ENCODE peak calls at places on chromosomes 16 and 17, in nine cellular contexts. J is fibroblast of lung, N is AG09309, T is mesothelial cell of epicardium, O is ovary, V is tibial artery, P is stomach, G is NB4, U is body of pancreas. L is an unnamed sample.

GRCh38 chr17:79262624-79263023 is 188.0 kb downstream of the ENGASE start:
- DNase-seq in O (no peak), U (no peak), G (no peak), N (no peak), P (no peak), V (no peak), J (no peak), T (no peak), L (no peak)

GRCh38 chr17:39928868-39929651 is 1.5 kb downstream of the LRRC3C start:
- DNase-seq in O (no peak), N (peak; percentile 89), G (peak; percentile 78), J (peak; percentile 95), V (no peak), U (no peak), T (no peak), P (no peak), L (no peak)

GRCh38 chr17:79777166-79777843 is 643 bp upstream of the CBX2 start:
- DNase-seq in G (peak; percentile 86), P (peak; percentile 29), U (peak; percentile 54), O (peak; percentile 85), T (no peak), N (no peak), J (peak; percentile 42), V (no peak), L (no peak)

GRCh38 chr16:46673320-46674013 is 15.5 kb downstream of the VPS35 start:
- DNase-seq in V (no peak), J (peak; percentile 50), G (peak; percentile 79), U (peak; percentile 26), P (peak; percentile 59), O (no peak), N (no peak), T (peak; percentile 21), L (no peak)

GRCh38 chr17:32528825-32529224 is 42.0 kb downstream of the CDK5R1 start:
- DNase-seq in O (no peak), V (no peak), T (no peak), G (no peak), N (no peak), J (no peak), P (no peak), U (no peak), L (no peak)

GRCh38 chr16:84007520-84007919 is 35.1 kb downstream of the SLC38A8 start:
- DNase-seq in P (no peak), V (no peak), T (no peak), N (no peak), G (no peak), U (no peak), O (no peak), J (no peak), L (no peak)

GRCh38 chr17:30717290-30718098 is 107.0 kb downstream of the CRLF3 start:
- DNase-seq in J (no peak), U (no peak), G (no peak), O (peak; percentile 10), P (no peak), T (no peak), V (peak; percentile 33), N (no peak), L (no peak)

GRCh38 chr17:76726231-76726765 is at the start of gene JMJD6:
- DNase-seq in N (peak; percentile 85), O (peak; percentile 97), V (peak; percentile 99), U (peak; percentile 96), P (peak; percentile 97), J (peak; percentile 95), G (peak; percentile 98), T (peak; percentile 83), L (no peak)

GRCh38 chr16:64731891-64732290 is 390.0 kb downstream of the CDH11 start:
- DNase-seq in J (no peak), U (no peak), P (no peak), T (no peak), N (no peak), G (no peak), V (no peak), O (no peak), L (no peak)

GRCh38 chr17:75829747-75830146 is 14.5 kb downstream of the UNC13D start:
- DNase-seq in T (no peak), J (no peak), P (no peak), U (no peak), V (no peak), O (no peak), N (no peak), G (no peak), L (no peak)

GRCh38 chr16:80802129-80802528 is 2.3 kb downstream of the CDYL2 start:
- DNase-seq in N (no peak), T (no peak), O (no peak), P (no peak), G (no peak), U (no peak), J (no peak), V (no peak), L (no peak)

GRCh38 chr16:80802902-80803301 is 1.5 kb downstream of the CDYL2 start:
- DNase-seq in N (no peak), P (no peak), V (no peak), G (no peak), U (no peak), T (no peak), J (no peak), O (no peak), L (no peak)

GRCh38 chr16:80804451-80805383 is at the start of gene CDYL2:
- DNase-seq in N (no peak), J (peak; percentile 36), T (peak; percentile 23), U (peak; percentile 40), V (no peak), P (peak; percentile 65), O (no peak), G (peak; percentile 17), L (no peak)

GRCh38 chr16:80804061-80804450 is 342 bp downstream of the CDYL2 start:
- DNase-seq in G (peak; percentile 34), J (peak; percentile 71), N (peak; percentile 17), P (no peak), U (peak; percentile 51), V (no peak), O (peak; percentile 53), T (peak; percentile 24), L (no peak)

GRCh38 chr16:80803341-80804060 is 897 bp downstream of the CDYL2 start:
- DNase-seq in J (peak; percentile 18), G (peak; percentile 22), U (peak; percentile 35), T (no peak), V (no peak), O (peak; percentile 39), N (no peak), P (peak; percentile 45), L (no peak)
- TF ChIP-seq CTCF in J (peak; percentile 31), G (no peak), U (peak; percentile 32), T (peak; percentile 44), V (no peak), O (no peak), N (peak; percentile 61), P (no peak), L (no peak)

DNA sequence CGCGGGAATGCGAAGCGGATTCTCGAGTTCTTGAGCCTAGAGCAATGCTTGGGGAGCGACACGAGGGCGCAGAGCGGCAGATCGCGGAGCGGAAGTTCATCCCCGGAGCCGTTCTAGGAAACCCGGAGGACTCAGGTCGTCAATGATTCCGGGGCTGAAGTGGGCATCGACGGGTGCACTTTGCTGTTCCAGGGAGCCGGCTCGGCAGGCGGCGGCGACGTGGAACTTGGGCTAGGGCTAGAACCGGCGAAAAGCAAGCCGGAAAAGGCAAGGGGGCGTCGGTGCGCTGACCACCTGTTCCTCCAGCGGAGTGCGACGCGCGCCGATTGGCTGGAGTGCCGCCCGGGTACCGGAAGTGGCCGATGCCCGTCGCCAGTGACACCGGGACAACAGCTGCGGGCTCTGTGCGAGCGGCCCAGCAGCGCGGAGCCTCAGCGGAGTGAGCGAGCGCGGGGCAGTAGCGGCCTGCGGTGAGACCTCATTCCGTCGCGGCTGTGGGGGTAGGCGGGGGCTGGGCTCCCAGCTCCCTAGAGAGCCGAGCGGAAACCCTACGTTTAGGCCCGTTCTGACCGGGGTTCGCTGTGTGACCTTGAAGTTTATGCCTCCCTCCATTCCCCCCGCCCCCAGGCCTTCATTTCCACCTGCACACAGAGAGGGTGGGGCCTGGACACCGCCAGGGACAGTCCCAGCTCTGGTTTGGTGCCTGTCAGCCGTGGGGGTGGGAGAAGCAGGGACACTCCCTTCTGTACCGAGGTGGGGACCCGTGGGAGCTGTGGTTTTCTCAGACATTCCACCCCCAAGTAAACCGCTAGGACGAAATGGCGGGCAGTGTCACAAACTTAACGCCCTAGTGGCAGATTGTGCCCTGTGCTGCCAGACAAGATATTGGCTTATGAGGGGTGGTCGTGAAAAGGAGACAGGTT is at the start of gene ZFP3:
- DNase-seq in V (peak; percentile 89), O (peak; percentile 87), G (peak; percentile 74), J (peak; percentile 87), P (peak; percentile 87), U (peak; percentile 87), T (no peak), N (peak; percentile 40), L (peak; percentile 78)
- TF ChIP-seq CTCF in V (no peak), O (no peak), G (peak; percentile 11), J (no peak), P (no peak), U (no peak), T (no peak), N (no peak), L (no peak)

DNA sequence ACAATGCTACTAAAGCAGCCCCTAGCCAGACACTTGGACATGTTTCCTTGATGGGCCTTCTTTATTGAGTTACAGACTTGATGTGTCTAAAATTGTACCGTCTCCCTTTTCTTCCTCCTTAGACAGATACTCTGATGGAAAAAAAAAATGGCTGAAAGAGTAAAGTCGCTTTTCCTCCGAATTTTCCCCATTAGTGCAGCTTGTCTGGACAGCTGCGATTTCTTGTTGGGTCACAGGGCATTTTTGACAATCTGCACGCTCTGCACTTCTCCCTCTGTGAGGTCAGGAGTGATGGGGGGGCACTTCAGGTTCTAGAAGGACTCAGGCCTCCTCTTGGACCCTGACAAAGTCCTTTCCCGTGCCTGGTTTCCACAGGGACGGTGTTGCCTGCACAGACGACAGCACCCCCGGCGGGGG is 968 bp upstream of the PRKAR1A start:
- DNase-seq in G (no peak), U (no peak), N (no peak), V (no peak), T (no peak), O (no peak), P (no peak), J (no peak), L (no peak)
- TF ChIP-seq CTCF in G (no peak), U (no peak), N (peak; percentile 22), V (no peak), T (no peak), O (no peak), P (no peak), J (no peak), L (no peak)

DNA sequence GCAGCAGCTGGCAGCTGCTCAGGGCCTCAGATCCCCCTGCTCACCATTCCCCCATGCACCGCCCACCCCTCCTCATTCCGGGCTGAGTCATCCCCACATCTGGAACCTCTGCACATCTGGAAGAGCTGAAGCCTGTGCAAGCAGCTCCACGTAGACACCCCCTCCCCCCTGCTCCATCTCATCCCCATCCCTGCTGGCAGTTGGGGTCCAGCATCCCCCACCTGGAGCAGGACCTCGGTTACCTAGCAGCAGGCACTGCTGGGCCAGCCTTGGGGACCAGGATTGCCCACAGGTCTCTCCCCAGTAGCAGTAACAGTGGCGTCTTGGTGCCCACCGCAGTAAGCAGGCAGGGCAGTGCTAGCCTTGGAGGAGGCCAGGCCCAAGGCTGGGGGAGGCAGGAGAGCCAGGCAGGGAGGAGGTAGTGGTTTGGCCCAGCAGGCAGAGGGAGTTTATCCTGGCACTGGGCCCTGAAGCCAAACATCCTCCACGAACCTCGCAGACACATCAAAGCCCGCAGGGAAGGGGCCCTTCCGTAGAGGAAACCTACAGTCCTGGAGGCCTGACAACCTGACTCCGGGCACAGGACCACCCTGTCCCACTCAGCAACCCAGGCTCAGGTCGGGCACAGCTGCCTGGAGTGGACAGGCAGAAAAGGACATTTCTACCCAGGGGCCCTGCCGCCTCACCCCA is 7.7 kb upstream of the TMEM92 start:
- DNase-seq in J (peak; percentile 92), P (peak; percentile 88), T (no peak), U (peak; percentile 31), V (peak; percentile 92), G (no peak), O (peak; percentile 83), N (peak; percentile 66), L (no peak)
- TF ChIP-seq CTCF in J (peak; percentile 19), P (no peak), T (no peak), U (no peak), V (peak; percentile 20), G (no peak), O (no peak), N (peak; percentile 31), L (no peak)